ENCODE peak calls at places on chromosomes 13 and 19, in four cellular contexts. O is NCI-H1694; W is activated CD4-positive, CD25-positive, alpha-beta regulatory T cell; V is psoas muscle. J is an unnamed sample.

GRCh38 chr19:33080761-33081681 is at the start of gene GPATCH1:
- DNase-seq in O (peak; percentile 63), W (peak; percentile 80), V (peak; percentile 92), J (peak; percentile 81)

GRCh38 chr13:93690139-93690538 is 463.5 kb downstream of the GPC6 start:
- DNase-seq in O (no peak), W (no peak), V (no peak), J (no peak)

GRCh38 chr13:97273341-97273831 is 51.3 kb downstream of the MBNL2 start:
- DNase-seq in O (no peak), W (no peak), V (no peak), J (peak; percentile 29)

GRCh38 chr19:17794731-17795494 is at the start of gene B3GNT3:
- DNase-seq in O (no peak), W (no peak), V (no peak), J (peak; percentile 62)

GRCh38 chr19:21751379-21751778 is 16.0 kb downstream of the ZNF100 start:
- DNase-seq in O (no peak), W (no peak), V (no peak), J (no peak)

GRCh38 chr19:5128251-5128931 is 159.5 kb downstream of the KDM4B start:
- DNase-seq in O (no peak), W (no peak), V (peak; percentile 78), J (no peak)

GRCh38 chr13:94408300-94409036 is 71.0 kb downstream of the DCT start:
- DNase-seq in O (no peak), W (no peak), V (no peak), J (no peak)

GRCh38 chr13:83449666-83450395 is 432.4 kb downstream of the SLITRK1 start:
- DNase-seq in O (no peak), W (no peak), V (no peak), J (no peak)

GRCh38 chr13:99981115-99982020 is at the start of gene ZIC2:
- DNase-seq in O (peak; percentile 44), W (no peak), V (no peak), J (peak; percentile 74)

GRCh38 chr13:55190996-55191395 is 1949.7 kb upstream of the PRR20A start:
- DNase-seq in O (no peak), W (no peak), V (no peak), J (no peak)

GRCh38 chr13:99151516-99151915 is 49.1 kb upstream of the UBAC2 start:
- DNase-seq in O (no peak), W (no peak), V (no peak), J (no peak)

GRCh38 chr19:5436948-5437306 is 18.3 kb upstream of the ZNRF4 start:
- DNase-seq in O (no peak), W (no peak), V (no peak), J (no peak)

GRCh38 chr13:21749410-21749809 is 78.5 kb downstream of the FGF9 start:
- DNase-seq in O (no peak), W (no peak), V (no peak), J (no peak)

GRCh38 chr19:19655641-19656343 is 7.7 kb downstream of the ATP13A1 start:
- DNase-seq in O (no peak), W (no peak), V (peak; percentile 32), J (no peak)

GRCh38 chr13:47897411-47898050 is 103.5 kb downstream of the SUCLA2 start:
- DNase-seq in O (no peak), W (no peak), V (no peak), J (no peak)